ENCODE peak calls at places on chromosomes 12 and 14, in five cellular contexts. C is breast epithelium, Q is AG10803, M is mucosa of descending colon, I is GM12865. H is an unnamed sample.

GRCh38 chr12:46896680-46897079 is 70.9 kb upstream of the SLC38A4 start:
- DNase-seq in C (no peak), Q (no peak), M (no peak), I (no peak), H (no peak)

GRCh38 chr12:2205961-2206360 is 153.2 kb downstream of the CACNA1C start:
- DNase-seq in C (no peak), Q (no peak), M (no peak), I (no peak), H (no peak)

GRCh38 chr12:43898474-43898873 is 62.6 kb downstream of the TMEM117 start:
- DNase-seq in C (no peak), Q (no peak), M (no peak), I (no peak), H (no peak)

GRCh38 chr14:26525057-26525456 is 72.8 kb downstream of the NOVA1 start:
- DNase-seq in C (no peak), Q (peak), M (no peak), I (no peak), H (no peak)

GRCh38 chr12:112577473-112578334 is 159.0 kb downstream of the PTPN11 start:
- DNase-seq in C (no peak), Q (no peak), M (no peak), I (no peak), H (no peak)

GRCh38 chr12:57214398-57214781 is 2.2 kb upstream of the NXPH4 start:
- DNase-seq in C (no peak), Q (peak), M (no peak), I (peak), H (no peak)

GRCh38 chr14:68210729-68211299 is 391.2 kb downstream of the RAD51B start:
- DNase-seq in C (no peak), Q (peak), M (no peak), I (peak), H (peak)

GRCh38 chr14:77955816-77956796 is 156.2 kb downstream of the ADCK1 start:
- DNase-seq in C (no peak), Q (no peak), M (no peak), I (no peak), H (no peak)

GRCh38 chr14:74575936-74576335 is 36.1 kb downstream of the LTBP2 start:
- DNase-seq in C (no peak), Q (no peak), M (peak), I (no peak), H (no peak)

GRCh38 chr12:108939594-108939993 is 59.7 kb downstream of the DAO start:
- DNase-seq in C (no peak), Q (no peak), M (no peak), I (peak), H (no peak)

GRCh38 chr12:65100140-65100539 is 21.0 kb downstream of the WIF1 start:
- DNase-seq in C (no peak), Q (no peak), M (no peak), I (peak), H (no peak)

GRCh38 chr14:75566321-75566720 is 12.1 kb upstream of the FLVCR2 start:
- DNase-seq in C (peak), Q (peak), M (no peak), I (peak), H (no peak)

GRCh38 chr12:101823891-101824290 is 6.9 kb downstream of the GNPTAB start:
- DNase-seq in C (no peak), Q (peak), M (no peak), I (peak), H (no peak)

GRCh38 chr14:45610303-45610702 is 357.3 kb upstream of the MIS18BP1 start:
- DNase-seq in C (no peak), Q (no peak), M (no peak), I (peak), H (no peak)

GRCh38 chr12:106251636-106252035 is 3.8 kb upstream of the CKAP4 start:
- DNase-seq in C (no peak), Q (peak), M (no peak), I (no peak), H (no peak)

GRCh38 chr12:118175823-118176447 is 40.0 kb downstream of the PEBP1 start:
- DNase-seq in C (no peak), Q (no peak), M (no peak), I (peak), H (no peak)

GRCh38 chr14:57526942-57527341 is 33.3 kb upstream of the CCDC198 start:
- DNase-seq in C (no peak), Q (no peak), M (no peak), I (peak), H (no peak)

GRCh38 chr12:12214635-12215131 is 52.2 kb downstream of the LRP6 start:
- DNase-seq in C (no peak), Q (no peak), M (no peak), I (peak), H (no peak)

GRCh38 chr14:95413289-95414215 is 93.8 kb upstream of the CLMN start:
- DNase-seq in C (no peak), Q (no peak), M (no peak), I (no peak), H (no peak)

GRCh38 chr12:119308743-119309456 is 25.6 kb upstream of the CCDC60 start:
- DNase-seq in C (no peak), Q (no peak), M (no peak), I (no peak), H (no peak)

GRCh38 chr12:67202344-67203012 is 66.7 kb upstream of the CAND1 start:
- DNase-seq in C (no peak), Q (no peak), M (no peak), I (peak), H (no peak)

GRCh38 chr12:62482769-62483168 is 16.1 kb downstream of the MON2 start:
- DNase-seq in C (no peak), Q (no peak), M (no peak), I (no peak), H (no peak)

GRCh38 chr12:55060470-55060869 is 40.7 kb downstream of the NEUROD4 start:
- DNase-seq in C (no peak), Q (no peak), M (no peak), I (peak), H (no peak)

GRCh38 chr14:36690301-36691020 is 28.8 kb downstream of the PAX9 start:
- DNase-seq in C (no peak), Q (no peak), M (no peak), I (no peak), H (no peak)

GRCh38 chr14:104445832-104446381 is 133.7 kb upstream of the C14orf180 start:
- DNase-seq in C (no peak), Q (no peak), M (no peak), I (no peak), H (no peak)

GRCh38 chr12:98492580-98493140 is 22.7 kb upstream of the TMPO start:
- DNase-seq in C (no peak), Q (no peak), M (no peak), I (no peak), H (no peak)

GRCh38 chr14:65565948-65566347 is 153.4 kb downstream of the FUT8 start:
- DNase-seq in C (no peak), Q (peak), M (no peak), I (no peak), H (peak)

GRCh38 chr12:83046019-83046418 is 359.3 kb downstream of the TMTC2 start:
- DNase-seq in C (no peak), Q (peak), M (no peak), I (no peak), H (no peak)

GRCh38 chr12:19575307-19576243 is 136.3 kb downstream of the AEBP2 start:
- DNase-seq in C (no peak), Q (peak), M (no peak), I (no peak), H (peak)

GRCh38 chr12:24603371-24603770 is 345.5 kb downstream of the BCAT1 start:
- DNase-seq in C (no peak), Q (no peak), M (no peak), I (no peak), H (no peak)

GRCh38 chr14:23577710-23578392 is 739 bp downstream of the JPH4 start:
- DNase-seq in C (no peak), Q (no peak), M (no peak), I (no peak), H (no peak)

GRCh38 chr12:67994046-67994445 is 4.8 kb downstream of the IFNG-AS1 start:
- DNase-seq in C (no peak), Q (no peak), M (no peak), I (no peak), H (no peak)

GRCh38 chr12:106392746-106393145 is 35.2 kb downstream of the POLR3B start:
- DNase-seq in C (no peak), Q (no peak), M (no peak), I (no peak), H (no peak)

GRCh38 chr14:53001787-53002378 is 51.0 kb upstream of the FERMT2 start:
- DNase-seq in C (no peak), Q (no peak), M (no peak), I (no peak), H (no peak)

GRCh38 chr14:55373784-55374725 is 37.6 kb downstream of the ATG14 start:
- DNase-seq in C (no peak), Q (no peak), M (no peak), I (peak), H (peak)

GRCh38 chr14:55381040-55381439 is 30.6 kb downstream of the ATG14 start:
- DNase-seq in C (no peak), Q (no peak), M (no peak), I (no peak), H (no peak)

GRCh38 chr14:55381561-55381960 is 30.1 kb downstream of the ATG14 start:
- DNase-seq in C (no peak), Q (no peak), M (no peak), I (no peak), H (no peak)

GRCh38 chr14:55374771-55375170 is 36.9 kb downstream of the ATG14 start:
- DNase-seq in C (no peak), Q (no peak), M (no peak), I (no peak), H (no peak)

DNA sequence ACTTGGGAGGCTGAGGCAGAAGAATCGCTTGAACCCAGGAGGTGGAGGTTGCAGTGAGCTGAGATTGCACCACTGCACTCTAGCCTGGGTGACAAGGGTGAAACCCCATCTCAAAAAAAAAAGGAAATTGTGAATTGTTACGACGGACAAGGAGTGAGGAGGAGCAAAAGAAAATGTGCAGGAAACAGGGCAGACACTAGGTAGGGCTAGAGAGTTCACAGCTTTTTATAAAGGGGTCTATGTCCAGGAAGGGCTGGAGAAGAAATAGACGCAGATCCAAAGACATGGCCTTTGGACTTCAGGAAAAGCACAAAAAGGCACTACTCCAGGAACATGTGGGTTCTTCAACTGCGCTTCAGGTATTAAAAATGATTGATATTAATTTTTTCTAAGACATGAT is 34.4 kb downstream of the ATG14 start:
- DNase-seq in C (no peak), Q (no peak), M (no peak), I (no peak), H (no peak)
- TF ChIP-seq CTCF in C (no peak), Q (no peak), M (no peak), I (no peak), H (no peak)

GRCh38 chr12:123143753-123144461 is 7.0 kb downstream of the PITPNM2 start:
- DNase-seq in C (no peak), Q (no peak), M (no peak), I (no peak), H (no peak)
- TF ChIP-seq CTCF in C (no peak), Q (no peak), M (no peak), I (no peak), H (no peak)

GRCh38 chr14:34980337-34980900 is 2.4 kb upstream of the SRP54 start:
- DNase-seq in C (no peak), Q (no peak), M (no peak), I (no peak), H (no peak)
- TF ChIP-seq CTCF in C (no peak), Q (no peak), M (no peak), I (no peak), H (no peak)

GRCh38 chr12:3496964-3497363 is 6.0 kb downstream of the PRMT8 start:
- DNase-seq in C (no peak), Q (no peak), M (no peak), I (peak), H (no peak)
- TF ChIP-seq CTCF in C (no peak), Q (no peak), M (no peak), I (no peak), H (no peak)

DNA sequence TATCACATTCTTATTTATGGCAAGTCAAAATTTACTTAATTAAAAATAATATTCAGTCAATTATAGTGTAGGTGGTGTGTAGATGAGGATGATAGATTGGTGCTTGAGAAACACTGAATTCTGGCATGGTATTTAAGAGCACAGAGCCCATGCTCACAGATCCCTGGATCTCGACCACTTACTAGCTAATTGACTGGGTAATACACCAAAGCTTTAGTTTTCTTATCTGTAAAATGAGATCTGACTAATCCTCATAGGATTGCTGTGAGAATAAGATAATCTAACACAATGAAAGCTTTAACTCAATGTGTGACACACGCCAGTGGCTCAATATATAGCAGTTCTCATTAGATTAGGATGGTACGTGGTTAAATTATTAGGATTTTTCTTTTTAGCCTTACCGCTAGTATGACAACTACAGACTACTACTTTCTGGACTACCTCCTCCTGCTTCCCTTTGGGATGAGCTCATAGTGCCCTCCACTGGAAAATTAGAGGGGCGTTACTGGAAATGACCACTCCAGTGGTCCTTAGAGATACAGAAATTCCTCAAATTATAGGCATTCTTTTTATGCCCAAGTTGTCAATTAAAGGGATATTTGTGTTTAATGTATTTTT is 482.8 kb upstream of the TBX3 start:
- DNase-seq in C (no peak), Q (peak), M (no peak), I (no peak), H (no peak)
- TF ChIP-seq CTCF in C (no peak), Q (peak), M (no peak), I (no peak), H (peak)

DNA sequence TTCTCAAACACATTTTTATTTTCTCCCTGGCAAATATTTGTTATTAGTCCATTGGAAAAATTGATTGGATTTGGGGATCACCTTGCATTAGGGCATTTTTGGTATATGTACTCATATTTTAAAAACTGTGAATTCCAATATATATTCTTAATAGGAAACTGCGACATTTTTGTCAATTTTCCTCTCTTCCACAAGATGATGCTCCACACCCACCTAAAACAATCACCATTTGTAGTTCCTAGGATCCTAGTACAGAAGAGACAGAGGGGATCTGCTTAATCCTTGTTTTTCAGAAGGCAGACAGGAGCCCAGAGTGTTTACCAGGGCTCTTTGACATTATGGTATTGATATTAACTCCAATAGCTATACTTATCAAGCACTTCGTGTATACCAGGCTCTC is 22.8 kb upstream of the OASL start:
- DNase-seq in C (no peak), Q (peak), M (no peak), I (no peak), H (no peak)
- TF ChIP-seq CTCF in C (no peak), Q (peak), M (no peak), I (peak), H (peak)

DNA sequence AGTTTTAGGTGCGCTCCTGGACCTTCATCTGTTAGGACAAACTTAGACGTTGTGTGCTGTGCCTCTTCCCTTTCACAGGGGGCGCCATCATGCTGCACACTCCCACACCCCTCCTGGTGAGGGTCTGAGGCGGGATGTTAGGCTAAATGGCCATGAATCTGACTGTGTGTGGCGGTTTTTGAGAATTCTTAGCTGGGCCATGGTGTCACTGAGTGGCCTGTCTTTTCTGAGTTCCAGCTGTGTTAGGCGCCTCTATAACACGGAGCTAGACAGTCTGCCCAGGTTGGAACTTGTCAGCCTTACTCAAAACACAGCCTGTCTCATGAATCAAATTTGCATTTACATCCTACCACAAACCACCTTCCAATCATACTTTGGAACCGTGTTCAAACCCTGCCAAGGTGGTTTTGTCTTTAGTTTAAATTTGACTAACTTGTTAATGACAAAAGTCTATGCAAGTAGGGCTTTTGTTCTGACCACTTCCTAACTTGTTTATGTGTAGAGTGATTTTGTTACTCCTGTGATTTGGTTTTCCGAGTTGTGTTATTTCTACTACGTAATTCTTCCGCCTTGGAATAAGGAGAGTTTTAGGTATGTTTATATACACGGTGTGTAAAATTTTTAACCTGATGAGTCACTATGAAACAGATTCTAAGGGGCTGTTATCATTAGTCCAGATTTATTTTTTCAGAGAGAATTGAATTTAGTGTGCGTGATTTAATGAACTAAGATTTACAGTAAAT is 19.6 kb downstream of the ACVR1B start:
- DNase-seq in C (no peak), Q (no peak), M (no peak), I (peak), H (peak)
- TF ChIP-seq CTCF in C (no peak), Q (peak), M (peak), I (peak), H (peak)

DNA sequence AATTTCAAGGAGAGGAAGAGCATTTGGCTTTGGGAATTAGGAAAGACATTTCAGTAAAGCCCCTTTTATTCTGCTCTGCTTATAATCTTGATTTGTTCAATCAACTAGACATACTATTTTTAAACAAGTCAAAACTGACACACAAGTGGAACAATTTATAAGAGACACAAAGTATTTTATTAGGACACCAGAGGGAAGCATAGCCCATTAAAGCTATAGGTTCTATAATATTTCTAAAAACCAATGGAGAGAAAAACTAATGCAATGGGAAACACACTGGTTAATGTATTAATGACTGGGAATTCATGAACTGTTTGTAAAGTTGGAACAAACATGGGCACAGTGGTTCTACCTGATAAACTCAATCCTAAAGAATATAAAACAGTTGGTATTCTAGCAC is 15.3 kb upstream of the CERS5 start:
- DNase-seq in C (no peak), Q (no peak), M (no peak), I (no peak), H (no peak)
- TF ChIP-seq CTCF in C (no peak), Q (no peak), M (no peak), I (no peak), H (no peak)

GRCh38 chr12:15193927-15194326 is 27.3 kb downstream of the RERG start:
- DNase-seq in C (no peak), Q (no peak), M (no peak), I (no peak), H (no peak)

GRCh38 chr12:15192721-15193120 is 28.5 kb downstream of the RERG start:
- DNase-seq in C (no peak), Q (no peak), M (no peak), I (no peak), H (no peak)

GRCh38 chr12:15194947-15195346 is 26.3 kb downstream of the RERG start:
- DNase-seq in C (no peak), Q (no peak), M (no peak), I (no peak), H (no peak)

GRCh38 chr12:15196678-15197267 is 24.4 kb downstream of the RERG start:
- DNase-seq in C (no peak), Q (no peak), M (no peak), I (peak), H (no peak)

DNA sequence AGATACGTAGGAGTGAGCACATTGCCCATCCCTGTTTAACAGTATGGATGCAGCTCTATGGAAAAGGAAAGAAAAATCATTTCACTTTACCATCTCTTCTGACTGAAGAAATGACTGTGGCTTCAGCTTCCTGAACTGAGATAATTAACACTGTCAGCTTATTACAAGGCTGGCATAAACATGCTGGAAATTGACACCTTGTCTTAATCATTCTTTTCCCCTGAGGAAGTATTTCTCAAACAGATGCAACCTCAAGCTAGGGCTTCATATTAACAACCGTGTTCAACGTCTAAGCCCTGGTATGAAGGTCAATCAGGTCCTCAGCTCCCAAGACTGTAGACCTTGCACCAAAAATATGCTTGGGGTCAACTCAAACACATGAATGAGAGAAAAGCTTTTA is 25.0 kb downstream of the RERG start:
- DNase-seq in C (no peak), Q (no peak), M (no peak), I (no peak), H (no peak)
- TF ChIP-seq CTCF in C (no peak), Q (no peak), M (no peak), I (no peak), H (no peak)

H was measured in astrocyte of the cerebellum.